ENCODE peak calls at places on chromosome 17, in five cellular contexts. F is heart right ventricle, N is HFFc6, Y is HCEC 1CT, R is GM03348. V is an unnamed sample.

GRCh38 chr17:63494300-63494928 is 17.6 kb downstream of the ACE start:
- DNase-seq in Y (no peak), F (no peak), N (no peak), R (no peak), V (no peak)

GRCh38 chr17:39225974-39226683 is 384 bp upstream of the STAC2 start:
- DNase-seq in N (no peak), F (peak), R (peak), Y (no peak), V (peak)

GRCh38 chr17:71765437-71765836 is 355.4 kb upstream of the SOX9 start:
- DNase-seq in F (no peak), Y (no peak), R (no peak), N (no peak), V (no peak)

GRCh38 chr17:38453951-38454421 is 25.7 kb downstream of the ARHGAP23 start:
- DNase-seq in N (peak), F (no peak), Y (peak), R (peak), V (peak)

GRCh38 chr17:59707971-59708425 is 544 bp downstream of the VMP1 start:
- DNase-seq in R (peak), F (no peak), N (no peak), Y (peak), V (no peak)

GRCh38 chr17:30363715-30364202 is 15.0 kb upstream of the CPD start:
- DNase-seq in N (peak), Y (peak), F (no peak), R (peak), V (no peak)

GRCh38 chr17:794876-795275 is 12.7 kb downstream of the MRM3 start:
- DNase-seq in F (peak), R (peak), N (peak), Y (peak), V (peak)

GRCh38 chr17:77497578-77497934 is 356.8 kb downstream of the SEC14L1 start:
- DNase-seq in F (no peak), R (no peak), Y (no peak), N (no peak), V (no peak)

GRCh38 chr17:5000237-5000639 is 2.5 kb downstream of the KIF1C start:
- DNase-seq in R (peak), Y (no peak), F (peak), N (no peak), V (peak)

GRCh38 chr17:80110927-80111701 is 9.7 kb downstream of the GAA start:
- DNase-seq in F (no peak), R (no peak), N (no peak), Y (no peak), V (no peak)

GRCh38 chr17:83194189-83194565 is 114.8 kb downstream of the METRNL start:
- DNase-seq in Y (no peak), R (no peak), F (no peak), N (no peak), V (no peak)

GRCh38 chr17:59829217-59830006 is 63.3 kb downstream of the TUBD1 start:
- DNase-seq in F (no peak), Y (peak), R (peak), N (peak), V (peak)

GRCh38 chr17:45749831-45750335 is 34.2 kb upstream of the CRHR1 start:
- DNase-seq in N (no peak), F (no peak), R (no peak), Y (no peak), V (no peak)

GRCh38 chr17:36591434-36592315 is at the start of gene DHRS11:
- DNase-seq in R (peak), F (peak), Y (peak), N (peak), V (peak)

GRCh38 chr17:9177212-9177611 is 155.9 kb downstream of the NTN1 start:
- DNase-seq in R (no peak), N (no peak), F (peak), Y (no peak), V (no peak)

GRCh38 chr17:75531724-75532090 is 6.2 kb downstream of the LLGL2 start:
- DNase-seq in N (no peak), F (no peak), Y (no peak), R (no peak), V (peak)

GRCh38 chr17:70905796-70906195 is 736.5 kb downstream of the KCNJ2 start:
- DNase-seq in R (peak), F (peak), Y (peak), N (peak), V (peak)

GRCh38 chr17:71363661-71364060 is 757.2 kb upstream of the SOX9 start:
- DNase-seq in Y (no peak), N (no peak), F (no peak), R (no peak), V (no peak)

GRCh38 chr17:32870027-32870670 is 6.8 kb downstream of the MYO1D start:
- DNase-seq in F (no peak), R (peak), Y (peak), N (peak), V (peak)

GRCh38 chr17:75856062-75856681 is 1.0 kb upstream of the WBP2 start:
- DNase-seq in R (no peak), N (no peak), Y (no peak), F (no peak), V (no peak)

GRCh38 chr17:3602499-3602898 is 6.7 kb downstream of the TRPV1 start:
- DNase-seq in N (no peak), F (no peak), Y (peak), R (no peak), V (peak)